ENCODE peak calls at places on chromosomes 2 and 18, in nine cellular contexts. I, G, H, P, L, A, F, B and S are unnamed samples.

GRCh38 chr2:46737577-46737976 is 178.0 kb downstream of the MCFD2 start:
- DNase-seq in I (peak), G (peak), H (no peak), P (peak), L (no peak), A (no peak), F (no peak), B (no peak), S (peak)

GRCh38 chr2:94966689-94967088 is 58.8 kb upstream of the MAL start:
- DNase-seq in I (no peak), G (no peak), H (no peak), P (peak), L (no peak), A (no peak), F (no peak), B (no peak), S (no peak)

GRCh38 chr2:36655456-36655855 is 41.1 kb upstream of the VIT start:
- DNase-seq in I (no peak), G (no peak), H (no peak), P (no peak), L (peak), A (no peak), F (no peak), B (no peak), S (no peak)

GRCh38 chr2:237600205-237600846 is 9.8 kb upstream of the RAB17 start:
- DNase-seq in I (no peak), G (no peak), H (no peak), P (no peak), L (peak), A (peak), F (no peak), B (no peak), S (peak)

GRCh38 chr2:134271758-134272157 is 17.9 kb downstream of the MGAT5 start:
- DNase-seq in I (no peak), G (no peak), H (no peak), P (no peak), L (no peak), A (no peak), F (no peak), B (no peak), S (no peak)

GRCh38 chr2:207399301-207399700 is 130.5 kb upstream of the CREB1 start:
- DNase-seq in I (no peak), G (no peak), H (no peak), P (no peak), L (no peak), A (no peak), F (no peak), B (no peak), S (no peak)

GRCh38 chr2:102143450-102143985 is 972 bp downstream of the IL1R1 start:
- DNase-seq in I (no peak), G (no peak), H (no peak), P (no peak), L (peak), A (peak), F (no peak), B (no peak), S (peak)

GRCh38 chr2:9312591-9312990 is 106.0 kb downstream of the ASAP2 start:
- DNase-seq in I (no peak), G (no peak), H (no peak), P (no peak), L (no peak), A (no peak), F (no peak), B (no peak), S (no peak)

GRCh38 chr2:50613161-50613560 is 418.8 kb downstream of the NRXN1 start:
- DNase-seq in I (peak), G (no peak), H (no peak), P (no peak), L (no peak), A (no peak), F (no peak), B (no peak), S (no peak)

GRCh38 chr18:32707153-32707552 is 65.7 kb downstream of the KLHL14 start:
- DNase-seq in I (no peak), G (peak), H (no peak), P (peak), L (no peak), A (no peak), F (no peak), B (no peak), S (peak)

GRCh38 chr18:48669180-48669675 is 130.4 kb downstream of the CTIF start:
- DNase-seq in I (no peak), G (no peak), H (no peak), P (no peak), L (no peak), A (no peak), F (no peak), B (peak), S (no peak)

GRCh38 chr2:101793277-101793969 is 95.9 kb downstream of the MAP4K4 start:
- DNase-seq in I (no peak), G (no peak), H (no peak), P (peak), L (no peak), A (no peak), F (no peak), B (no peak), S (no peak)

GRCh38 chr2:128736689-128737545 is 418.2 kb upstream of the HS6ST1 start:
- DNase-seq in I (peak), G (peak), H (peak), P (peak), L (peak), A (peak), F (peak), B (no peak), S (peak)

GRCh38 chr2:143942486-143942885 is 577.4 kb downstream of the ZEB2 start:
- DNase-seq in I (no peak), G (no peak), H (no peak), P (no peak), L (no peak), A (no peak), F (no peak), B (no peak), S (no peak)

GRCh38 chr2:1947316-1947715 is 203.0 kb upstream of the PXDN start:
- DNase-seq in I (no peak), G (no peak), H (no peak), P (no peak), L (no peak), A (no peak), F (no peak), B (no peak), S (no peak)

GRCh38 chr2:222915092-222915957 is 54.5 kb downstream of the ACSL3 start:
- DNase-seq in I (peak), G (no peak), H (peak), P (peak), L (no peak), A (no peak), F (no peak), B (no peak), S (peak)

GRCh38 chr2:121197369-121198091 is 87.5 kb downstream of the TFCP2L1 start:
- DNase-seq in I (peak), G (peak), H (peak), P (peak), L (no peak), A (peak), F (no peak), B (peak), S (peak)

GRCh38 chr2:31711737-31712136 is 131.0 kb upstream of the SRD5A2 start:
- DNase-seq in I (peak), G (no peak), H (no peak), P (no peak), L (no peak), A (no peak), F (no peak), B (no peak), S (no peak)

GRCh38 chr2:64698668-64699444 is 45.1 kb upstream of the SERTAD2 start:
- DNase-seq in I (peak), G (no peak), H (no peak), P (peak), L (no peak), A (no peak), F (no peak), B (no peak), S (peak)

GRCh38 chr18:35691625-35692024 is 110.1 kb downstream of the GALNT1 start:
- DNase-seq in I (no peak), G (no peak), H (no peak), P (no peak), L (no peak), A (no peak), F (no peak), B (no peak), S (no peak)

GRCh38 chr2:46943881-46944798 is 28.5 kb upstream of the MCFD2 start:
- DNase-seq in I (no peak), G (no peak), H (no peak), P (no peak), L (no peak), A (no peak), F (no peak), B (no peak), S (no peak)

GRCh38 chr18:4599312-4599711 is 144.2 kb upstream of the DLGAP1 start:
- DNase-seq in I (no peak), G (no peak), H (no peak), P (no peak), L (no peak), A (no peak), F (no peak), B (no peak), S (no peak)

GRCh38 chr2:159744363-159744762 is 32.1 kb downstream of the MARCHF7 start:
- DNase-seq in I (no peak), G (no peak), H (no peak), P (no peak), L (no peak), A (no peak), F (no peak), B (no peak), S (no peak)